ENCODE peak calls at places on chromosomes 4 and X, in eight cellular contexts. X is HL-60, C is cardiac fibroblast, E is fibroblast of lung, V is left ventricle myocardium inferior, W is cardiac muscle cell, F is osteoblast, M is esophagus muscularis mucosa. O is an unnamed sample.

GRCh38 chr4:159003420-159004253 is 99.2 kb upstream of the RAPGEF2 start:
- DNase-seq in C (no peak), X (no peak), M (no peak), V (no peak), W (no peak), E (no peak), F (no peak), O (no peak)

GRCh38 chr4:122831515-122832196 is 5.0 kb downstream of the FGF2 start:
- DNase-seq in C (no peak), W (no peak), X (no peak), M (no peak), F (no peak), V (no peak), E (no peak), O (no peak)

GRCh38 chrX:84156831-84157230 is 31.2 kb downstream of the RPS6KA6 start:
- DNase-seq in C (no peak), V (no peak), X (no peak), E (no peak), F (no peak), W (no peak), M (no peak), O (no peak)

GRCh38 chrX:54980334-54980733 is 13.7 kb downstream of the PFKFB1 start:
- DNase-seq in F (no peak), M (no peak), C (no peak), V (no peak), E (no peak), W (no peak), X (no peak), O (no peak)

GRCh38 chr4:33091961-33092360 is 2371.8 kb downstream of the PCDH7 start:
- DNase-seq in V (no peak), X (no peak), F (no peak), M (no peak), W (no peak), E (peak; percentile 57), C (peak; percentile 58), O (no peak)

GRCh38 chr4:92254767-92255442 is 48.9 kb upstream of the GRID2 start:
- DNase-seq in M (no peak), C (no peak), W (no peak), F (no peak), V (no peak), X (no peak), E (no peak), O (no peak)

GRCh38 chr4:86976801-86977485 is 42.1 kb downstream of the AFF1 start:
- DNase-seq in M (no peak), V (no peak), C (no peak), W (no peak), F (no peak), X (no peak), E (no peak), O (no peak)

GRCh38 chr4:14168919-14169318 is 541.4 kb upstream of the BOD1L1 start:
- DNase-seq in E (peak; percentile 82), F (peak; percentile 74), V (peak; percentile 18), X (no peak), C (peak; percentile 80), W (peak; percentile 30), M (no peak), O (no peak)

GRCh38 chr4:58809948-58810347 is 1699.8 kb upstream of the IGFBP7 start:
- DNase-seq in X (no peak), W (no peak), M (no peak), V (no peak), F (no peak), C (no peak), E (no peak), O (no peak)

GRCh38 chr4:153593166-153593565 is 90.9 kb upstream of the TLR2 start:
- DNase-seq in W (no peak), F (no peak), X (no peak), C (no peak), E (no peak), M (no peak), V (no peak), O (no peak)

GRCh38 chrX:65673857-65674350 is 6.5 kb downstream of the MSN start:
- DNase-seq in W (no peak), E (peak; percentile 67), X (no peak), V (no peak), M (no peak), C (peak; percentile 45), F (no peak), O (no peak)

GRCh38 chrX:10016516-10017132 is 49.5 kb downstream of the CLDN34 start:
- DNase-seq in M (no peak), X (no peak), W (peak; percentile 22), V (no peak), C (no peak), F (no peak), E (peak; percentile 48), O (no peak)

GRCh38 chrX:119999087-119999634 is 55.6 kb upstream of the NKAP start:
- DNase-seq in C (no peak), F (no peak), W (no peak), X (no peak), V (no peak), M (no peak), E (no peak), O (no peak)

GRCh38 chr4:161702287-161702686 is 461.5 kb downstream of the FSTL5 start:
- DNase-seq in V (no peak), C (no peak), X (no peak), M (no peak), W (no peak), E (no peak), F (no peak), O (no peak)
- TF ChIP-seq CTCF in V (no peak), C (no peak), X (no peak), M (no peak), W (no peak), E (no peak), F (no peak), O (peak; percentile 12)

DNA sequence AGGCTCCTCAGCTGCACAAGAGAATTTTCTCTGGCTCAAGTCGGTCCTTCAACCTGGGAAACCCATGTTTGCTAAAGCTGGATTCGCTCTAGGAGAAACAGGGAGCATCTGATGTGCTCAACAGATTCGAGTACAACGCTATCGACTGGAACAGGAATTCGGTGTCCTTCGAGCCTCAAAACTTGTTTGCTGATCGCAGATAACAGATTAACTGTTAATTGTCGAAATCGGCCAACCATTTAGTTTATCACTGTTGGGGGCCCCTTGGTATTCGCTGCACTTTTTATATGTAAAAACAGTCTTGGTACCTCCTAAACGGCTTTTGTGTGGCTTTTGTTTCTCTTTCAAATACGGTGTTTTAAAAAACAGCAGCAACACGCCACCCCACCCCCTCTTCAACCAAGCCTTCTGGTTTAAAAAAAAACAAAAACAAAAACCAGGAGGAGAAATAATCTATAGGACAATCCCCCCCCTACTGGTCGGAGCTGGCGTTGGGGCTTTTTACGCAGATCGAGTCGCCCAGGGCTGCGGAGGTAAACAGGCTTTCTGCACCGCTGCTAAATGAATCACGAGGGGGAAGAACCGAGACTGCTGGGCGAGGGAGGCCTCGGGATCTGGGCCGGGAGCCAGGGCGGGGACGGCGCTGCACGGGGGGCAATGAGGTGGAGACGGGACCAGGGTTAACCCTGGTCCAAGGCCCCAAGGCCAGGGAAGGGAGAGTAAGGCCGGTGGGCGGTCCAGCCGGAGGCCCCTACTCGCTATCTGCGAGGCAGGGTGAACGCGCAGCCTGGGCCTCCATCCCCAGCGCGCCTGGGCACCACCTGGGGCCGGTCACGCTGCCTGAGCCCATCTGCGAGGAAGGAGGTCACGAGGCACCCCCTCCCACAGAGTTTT is 71.7 kb upstream of the BCOR start:
- DNase-seq in V (no peak), E (peak; percentile 81), C (peak; percentile 83), F (peak; percentile 85), W (peak; percentile 82), M (no peak), X (peak; percentile 26), O (no peak)
- H3K4me3 ChIP-seq in V (no peak overlapping the region), E (no peak overlapping the region), C (no peak overlapping the region), F (no peak overlapping the region), W (no peak overlapping the region), M (no peak overlapping the region), X (no peak overlapping the region), O (peak overlapping the region; percentile 22)

GRCh38 chrX:111102636-111103035 is 6.6 kb downstream of the PAK3 start:
- DNase-seq in V (no peak), C (no peak), E (no peak), M (no peak), X (no peak), W (no peak), F (no peak), O (no peak)

GRCh38 chrX:111103246-111103645 is 7.3 kb downstream of the PAK3 start:
- DNase-seq in C (no peak), F (no peak), X (no peak), V (no peak), E (no peak), W (no peak), M (no peak), O (no peak)

GRCh38 chrX:111098874-111099273 is 2.9 kb downstream of the PAK3 start:
- DNase-seq in W (peak; percentile 75), F (peak; percentile 85), C (peak; percentile 16), V (no peak), E (peak; percentile 3), M (no peak), X (peak; percentile 44), O (no peak)

GRCh38 chrX:111100191-111100590 is 4.2 kb downstream of the PAK3 start:
- DNase-seq in F (peak; percentile 95), V (no peak), X (peak; percentile 26), E (peak; percentile 23), C (peak; percentile 39), M (no peak), W (peak; percentile 77), O (no peak)

GRCh38 chrX:111101580-111101979 is 5.6 kb downstream of the PAK3 start:
- DNase-seq in W (no peak), M (no peak), X (no peak), F (no peak), C (no peak), E (no peak), V (no peak), O (no peak)
- TF ChIP-seq CTCF in W (no peak), M (no peak), X (no peak), F (no peak), C (no peak), E (no peak), V (no peak), O (no peak)

GRCh38 chr4:74537459-74537858 is 92.5 kb downstream of the AREG start:
- DNase-seq in M (no peak), F (no peak), W (no peak), C (no peak), E (no peak), V (no peak), X (no peak), O (no peak)

GRCh38 chr4:74539043-74539790 is 94.3 kb downstream of the AREG start:
- DNase-seq in W (no peak), E (no peak), V (no peak), C (peak; percentile 59), F (no peak), M (no peak), X (no peak), O (no peak)

GRCh38 chr4:74543247-74543670 is 98.3 kb downstream of the AREG start:
- DNase-seq in E (no peak), M (no peak), X (peak; percentile 12), V (no peak), W (no peak), C (no peak), F (no peak), O (no peak)

GRCh38 chr4:74541611-74542177 is 96.8 kb downstream of the AREG start:
- DNase-seq in X (no peak), V (no peak), C (no peak), M (peak; percentile 62), F (no peak), E (no peak), W (no peak), O (no peak)

DNA sequence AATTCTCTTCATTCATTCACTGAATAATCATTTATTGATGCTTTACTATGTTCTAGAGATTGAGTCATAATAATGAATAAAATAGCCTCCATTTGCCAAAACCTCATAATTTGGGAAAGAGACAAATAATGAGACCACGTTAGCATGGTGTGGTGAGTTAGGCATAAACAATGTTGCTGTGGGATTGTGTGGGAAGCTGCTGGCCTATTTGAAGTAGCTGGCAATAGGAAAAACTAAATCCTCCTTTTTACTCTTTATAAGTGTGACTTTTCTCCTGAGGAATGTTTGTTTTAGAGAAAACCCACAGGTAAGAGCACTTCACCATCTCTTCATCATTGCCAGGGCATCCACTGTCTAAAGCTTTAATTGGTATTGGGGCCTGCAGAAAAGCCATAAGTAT is 95.3 kb downstream of the AREG start:
- DNase-seq in C (peak; percentile 55), M (no peak), E (peak; percentile 72), F (no peak), W (no peak), X (no peak), V (no peak), O (no peak)
- H3K4me3 ChIP-seq in C (no peak overlapping the region), M (no peak overlapping the region), E (no peak overlapping the region), F (no peak overlapping the region), W (no peak overlapping the region), X (no peak overlapping the region), V (no peak overlapping the region), O (no peak overlapping the region)

O was measured in GM12864.